ENCODE peak calls at places on chromosomes 1 and 21, in six cellular contexts. One of them, this sample, is unnamed.

GRCh38 chr1:21293537-21294265 is 3.4 kb upstream of the ECE1 start:
- DNase-seq in HepG2: no peak
- DNase-seq in K562: no peak
- DNase-seq in GM12878: peak
- DNase-seq in H1: no peak
- DNase-seq in HCT116: no peak
- DNase-seq in this sample: no peak

GRCh38 chr1:162014202-162014601 is 9.5 kb downstream of the OLFML2B start:
- DNase-seq in K562: no peak
- DNase-seq in HepG2: no peak
- DNase-seq in H1: no peak
- DNase-seq in GM12878: no peak
- DNase-seq in HCT116: no peak
- DNase-seq in this sample: no peak

GRCh38 chr1:150507912-150508864 is at the start of gene ECM1:
- DNase-seq in K562: peak
- DNase-seq in HCT116: no peak
- DNase-seq in H1: no peak
- DNase-seq in GM12878: no peak
- DNase-seq in HepG2: no peak
- DNase-seq in this sample: no peak

GRCh38 chr1:36968730-36969129 is 65.6 kb downstream of the GRIK3 start:
- DNase-seq in HCT116: no peak
- DNase-seq in K562: no peak
- DNase-seq in GM12878: no peak
- DNase-seq in HepG2: no peak
- DNase-seq in H1: no peak
- DNase-seq in this sample: no peak

GRCh38 chr21:34986561-34987533 is 62.3 kb downstream of the RUNX1 start:
- DNase-seq in GM12878: peak
- DNase-seq in HepG2: peak
- DNase-seq in H1: no peak
- DNase-seq in HCT116: peak
- DNase-seq in K562: no peak
- DNase-seq in this sample: no peak

GRCh38 chr1:22827666-22828065 is 117.0 kb downstream of the EPHB2 start:
- DNase-seq in HepG2: no peak
- DNase-seq in K562: no peak
- DNase-seq in H1: no peak
- DNase-seq in GM12878: no peak
- DNase-seq in HCT116: no peak
- DNase-seq in this sample: no peak

GRCh38 chr21:45109831-45110492 is 35.6 kb downstream of the ADARB1 start:
- DNase-seq in H1: no peak
- DNase-seq in HCT116: no peak
- DNase-seq in GM12878: peak
- DNase-seq in HepG2: no peak
- DNase-seq in K562: no peak
- DNase-seq in this sample: no peak

GRCh38 chr1:177593105-177593504 is 376.8 kb downstream of the SEC16B start:
- DNase-seq in HCT116: no peak
- DNase-seq in K562: no peak
- DNase-seq in HepG2: no peak
- DNase-seq in GM12878: no peak
- DNase-seq in H1: no peak
- DNase-seq in this sample: no peak

GRCh38 chr1:227823537-227823936 is 8.1 kb downstream of the PRSS38 start:
- DNase-seq in K562: no peak
- DNase-seq in GM12878: no peak
- DNase-seq in H1: no peak
- DNase-seq in HepG2: no peak
- DNase-seq in HCT116: no peak
- DNase-seq in this sample: no peak

GRCh38 chr1:115714572-115715141 is 53.9 kb downstream of the CASQ2 start:
- DNase-seq in HepG2: peak
- DNase-seq in H1: no peak
- DNase-seq in GM12878: no peak
- DNase-seq in HCT116: no peak
- DNase-seq in K562: no peak
- DNase-seq in this sample: no peak

GRCh38 chr21:41519806-41520559 is 12.0 kb upstream of the TMPRSS2 start:
- DNase-seq in GM12878: no peak
- DNase-seq in HepG2: no peak
- DNase-seq in H1: no peak
- DNase-seq in HCT116: no peak
- DNase-seq in K562: no peak
- DNase-seq in this sample: no peak

GRCh38 chr1:89721351-89721750 is 88.4 kb downstream of the LRRC8C start:
- DNase-seq in H1: no peak
- DNase-seq in K562: no peak
- DNase-seq in HepG2: no peak
- DNase-seq in HCT116: no peak
- DNase-seq in GM12878: peak
- DNase-seq in this sample: no peak

GRCh38 chr1:1827089-1827433 is 48.8 kb upstream of the NADK start:
- DNase-seq in H1: no peak
- DNase-seq in K562: no peak
- DNase-seq in HepG2: no peak
- DNase-seq in GM12878: no peak
- DNase-seq in HCT116: no peak
- DNase-seq in this sample: no peak

GRCh38 chr1:209526137-209526536 is 57.4 kb upstream of the CAMK1G start:
- DNase-seq in HCT116: no peak
- DNase-seq in GM12878: no peak
- DNase-seq in HepG2: no peak
- DNase-seq in H1: no peak
- DNase-seq in K562: no peak
- DNase-seq in this sample: no peak

GRCh38 chr1:84884671-84885389 is 8.2 kb downstream of the LPAR3 start:
- DNase-seq in H1: no peak
- DNase-seq in K562: no peak
- DNase-seq in GM12878: no peak
- DNase-seq in HCT116: no peak
- DNase-seq in HepG2: no peak
- DNase-seq in this sample: no peak

GRCh38 chr1:167043752-167044488 is 46.3 kb downstream of the GPA33 start:
- DNase-seq in H1: no peak
- DNase-seq in HCT116: no peak
- DNase-seq in HepG2: peak
- DNase-seq in GM12878: no peak
- DNase-seq in K562: peak
- DNase-seq in this sample: peak

GRCh38 chr1:208835082-208835467 is 590.9 kb upstream of the PLXNA2 start:
- DNase-seq in GM12878: no peak
- DNase-seq in H1: no peak
- DNase-seq in K562: no peak
- DNase-seq in HCT116: no peak
- DNase-seq in HepG2: no peak
- DNase-seq in this sample: no peak

GRCh38 chr1:167627865-167628641 is 2.0 kb upstream of the RCSD1 start:
- DNase-seq in K562: peak
- DNase-seq in GM12878: peak
- DNase-seq in H1: no peak
- DNase-seq in HepG2: peak
- DNase-seq in HCT116: no peak
- DNase-seq in this sample: no peak

GRCh38 chr1:77281491-77282186 is at the start of gene AK5:
- DNase-seq in H1: peak
- DNase-seq in GM12878: no peak
- DNase-seq in HepG2: no peak
- DNase-seq in K562: no peak
- DNase-seq in HCT116: no peak
- DNase-seq in this sample: peak

GRCh38 chr1:214259353-214259982 is 21.5 kb upstream of the SMYD2 start:
- DNase-seq in K562: no peak
- DNase-seq in GM12878: no peak
- DNase-seq in HepG2: no peak
- DNase-seq in H1: no peak
- DNase-seq in HCT116: no peak
- DNase-seq in this sample: no peak

GRCh38 chr1:199116488-199116887 is 477.6 kb downstream of the PTPRC start:
- DNase-seq in GM12878: no peak
- DNase-seq in K562: no peak
- DNase-seq in HepG2: no peak
- DNase-seq in HCT116: no peak
- DNase-seq in H1: no peak
- DNase-seq in this sample: no peak

GRCh38 chr1:155079210-155079486 is 511 bp downstream of the EFNA3 start:
- DNase-seq in H1: no peak
- DNase-seq in HCT116: no peak
- DNase-seq in GM12878: no peak
- DNase-seq in K562: no peak
- DNase-seq in HepG2: no peak
- DNase-seq in this sample: no peak

GRCh38 chr1:155078496-155079209 is at the start of gene EFNA3:
- DNase-seq in GM12878: no peak
- DNase-seq in H1: peak
- DNase-seq in HepG2: no peak
- DNase-seq in K562: peak
- DNase-seq in HCT116: no peak
- DNase-seq in this sample: peak

GRCh38 chr1:155080250-155081228 is 1.9 kb downstream of the EFNA3 start:
- DNase-seq in K562: peak
- DNase-seq in GM12878: no peak
- DNase-seq in H1: peak
- DNase-seq in HCT116: no peak
- DNase-seq in HepG2: no peak
- DNase-seq in this sample: peak

GRCh38 chr1:155077758-155078495 is 710 bp upstream of the EFNA3 start:
- DNase-seq in K562: no peak
- DNase-seq in HepG2: no peak
- DNase-seq in H1: no peak
- DNase-seq in GM12878: no peak
- DNase-seq in HCT116: no peak
- DNase-seq in this sample: no peak

DNA sequence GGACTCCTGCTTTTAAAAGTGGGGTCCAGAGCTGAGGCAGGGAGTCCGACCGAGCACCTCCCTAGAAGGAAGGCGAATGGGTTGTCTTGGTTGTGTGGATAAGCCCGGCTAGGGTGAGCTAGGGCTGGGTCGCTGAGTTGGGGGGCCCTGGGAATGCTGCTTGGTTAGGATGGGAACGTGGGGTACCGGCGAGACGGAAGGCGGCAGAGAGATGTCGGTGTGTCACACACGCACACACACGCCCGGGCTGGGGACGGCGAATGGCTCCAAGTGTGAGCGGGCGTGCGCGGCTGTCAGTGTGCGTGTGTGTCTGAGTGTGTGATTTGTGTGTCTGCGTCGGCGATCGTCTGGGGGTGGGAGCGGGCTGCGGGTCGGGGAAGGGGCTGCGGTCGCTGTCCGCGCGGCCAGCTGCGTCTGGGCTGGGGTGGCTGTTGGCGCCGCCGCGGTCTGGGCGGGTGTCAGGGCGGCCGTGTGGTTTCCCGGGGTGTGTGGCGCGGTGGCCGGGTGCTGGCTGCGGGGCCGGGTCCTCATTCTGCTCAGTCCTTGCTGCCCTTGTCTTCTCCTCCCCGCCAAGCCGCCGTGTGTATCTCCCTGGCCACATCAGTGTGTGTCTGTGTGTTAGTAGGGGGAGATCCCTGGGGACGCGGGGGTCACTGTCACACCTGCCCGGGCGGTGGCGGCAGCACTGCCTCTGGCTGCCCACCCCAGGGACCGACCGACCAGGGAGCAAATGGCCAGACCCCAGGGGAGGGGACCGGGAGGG is 1.0 kb downstream of the EFNA3 start:
- DNase-seq in K562: no peak
- DNase-seq in GM12878: no peak
- DNase-seq in HepG2: no peak
- DNase-seq in HCT116: no peak
- DNase-seq in H1: peak
- DNase-seq in this sample: peak
- TF ChIP-seq POLR2AphosphoS5 in K562: no peak
- TF ChIP-seq POLR2AphosphoS5 in GM12878: no peak
- TF ChIP-seq POLR2AphosphoS5 in HepG2: no peak
- TF ChIP-seq POLR2AphosphoS5 in HCT116: no peak
- TF ChIP-seq POLR2AphosphoS5 in H1: no peak
- TF ChIP-seq POLR2AphosphoS5 in this sample: no peak

DNA sequence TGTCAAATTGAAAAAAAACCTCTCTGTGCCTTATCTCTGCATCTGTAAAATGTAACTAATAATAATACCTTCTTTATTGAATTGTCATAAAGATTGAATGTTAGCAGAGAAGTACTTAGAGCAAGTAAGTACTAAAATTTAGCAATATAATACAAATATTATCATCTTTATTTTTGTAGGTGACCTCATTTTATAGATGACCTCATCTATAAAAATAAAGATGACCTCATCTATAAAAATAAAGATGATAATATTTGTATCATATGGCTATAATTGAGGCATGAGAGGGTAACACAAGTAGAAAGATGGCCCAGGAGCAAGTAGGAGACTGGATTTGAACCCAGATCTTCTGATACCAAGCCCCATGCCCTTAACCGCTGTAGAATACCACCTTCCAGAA is 193.2 kb upstream of the FOXD3 start:
- DNase-seq in GM12878: no peak
- DNase-seq in H1: no peak
- DNase-seq in HCT116: no peak
- DNase-seq in HepG2: no peak
- DNase-seq in K562: no peak
- DNase-seq in this sample: no peak
- TF ChIP-seq JUND in GM12878: no peak
- TF ChIP-seq JUND in H1: no peak
- TF ChIP-seq JUND in HCT116: no peak
- TF ChIP-seq JUND in HepG2: no peak
- TF ChIP-seq JUND in K562: peak
- TF ChIP-seq JUND in this sample: no peak

GRCh38 chr1:24728982-24729381 is 16.3 kb upstream of the CLIC4 start:
- DNase-seq in K562: no peak
- DNase-seq in HepG2: no peak
- DNase-seq in HCT116: no peak
- DNase-seq in H1: no peak
- DNase-seq in GM12878: no peak
- DNase-seq in this sample: no peak

GRCh38 chr1:24724345-24725208 is 20.7 kb upstream of the CLIC4 start:
- DNase-seq in GM12878: no peak
- DNase-seq in HCT116: peak
- DNase-seq in K562: peak
- DNase-seq in H1: peak
- DNase-seq in HepG2: peak
- DNase-seq in this sample: no peak

GRCh38 chr1:24725209-24725651 is 20.0 kb upstream of the CLIC4 start:
- DNase-seq in H1: peak
- DNase-seq in HCT116: no peak
- DNase-seq in HepG2: peak
- DNase-seq in K562: no peak
- DNase-seq in GM12878: no peak
- DNase-seq in this sample: no peak

GRCh38 chr1:24726741-24727140 is 18.5 kb upstream of the CLIC4 start:
- DNase-seq in HepG2: no peak
- DNase-seq in H1: no peak
- DNase-seq in GM12878: no peak
- DNase-seq in HCT116: no peak
- DNase-seq in K562: no peak
- DNase-seq in this sample: no peak

GRCh38 chr1:24727490-24728214 is 17.6 kb upstream of the CLIC4 start:
- DNase-seq in HepG2: no peak
- DNase-seq in HCT116: no peak
- DNase-seq in H1: no peak
- DNase-seq in GM12878: peak
- DNase-seq in K562: no peak
- DNase-seq in this sample: no peak
- TF ChIP-seq POLR2AphosphoS5 in HepG2: no peak
- TF ChIP-seq POLR2AphosphoS5 in HCT116: no peak
- TF ChIP-seq POLR2AphosphoS5 in H1: no peak
- TF ChIP-seq POLR2AphosphoS5 in GM12878: no peak
- TF ChIP-seq POLR2AphosphoS5 in K562: no peak
- TF ChIP-seq POLR2AphosphoS5 in this sample: no peak

GRCh38 chr1:3078941-3079340 is 9.9 kb downstream of the PRDM16 start:
- DNase-seq in HepG2: no peak
- DNase-seq in H1: no peak
- DNase-seq in K562: no peak
- DNase-seq in GM12878: no peak
- DNase-seq in HCT116: no peak
- DNase-seq in this sample: no peak
- TF ChIP-seq JUND in HepG2: no peak
- TF ChIP-seq JUND in H1: no peak
- TF ChIP-seq JUND in K562: no peak
- TF ChIP-seq JUND in GM12878: no peak
- TF ChIP-seq JUND in HCT116: no peak
- TF ChIP-seq JUND in this sample: no peak

This sample was measured in SK-N-SH.